ENCODE peak calls at places on chromosomes 3 and 15, in eight cellular contexts. One of them, this sample, is unnamed.

GRCh38 chr15:65980824-65981456 is 111.6 kb downstream of the RAB11A start:
- DNase-seq in stomach: peak
- DNase-seq in sigmoid colon: no peak
- DNase-seq in endothelial cell of umbilical vein: peak
- DNase-seq in Peyer's patch: no peak
- DNase-seq in K562: peak
- DNase-seq in heart left ventricle: peak
- DNase-seq in GM12878: no peak
- DNase-seq in this sample: no peak

GRCh38 chr15:70308011-70308761 is 210.5 kb upstream of the TLE3 start:
- DNase-seq in stomach: no peak
- DNase-seq in sigmoid colon: no peak
- DNase-seq in endothelial cell of umbilical vein: no peak
- DNase-seq in Peyer's patch: peak
- DNase-seq in K562: no peak
- DNase-seq in heart left ventricle: no peak
- DNase-seq in GM12878: peak
- DNase-seq in this sample: no peak

GRCh38 chr3:133490468-133491351 is 82.8 kb upstream of the CDV3 start:
- DNase-seq in stomach: no peak
- DNase-seq in sigmoid colon: no peak
- DNase-seq in endothelial cell of umbilical vein: no peak
- DNase-seq in Peyer's patch: peak
- DNase-seq in K562: no peak
- DNase-seq in heart left ventricle: no peak
- DNase-seq in GM12878: peak
- DNase-seq in this sample: no peak

GRCh38 chr3:64740232-64740631 is 52.4 kb upstream of the ADAMTS9 start:
- DNase-seq in stomach: no peak
- DNase-seq in sigmoid colon: no peak
- DNase-seq in endothelial cell of umbilical vein: peak
- DNase-seq in Peyer's patch: no peak
- DNase-seq in K562: no peak
- DNase-seq in heart left ventricle: no peak
- DNase-seq in GM12878: no peak
- DNase-seq in this sample: no peak

GRCh38 chr15:70752142-70752754 is 11.1 kb downstream of the UACA start:
- DNase-seq in stomach: no peak
- DNase-seq in sigmoid colon: no peak
- DNase-seq in endothelial cell of umbilical vein: no peak
- DNase-seq in Peyer's patch: peak
- DNase-seq in K562: no peak
- DNase-seq in heart left ventricle: peak
- DNase-seq in GM12878: no peak
- DNase-seq in this sample: no peak

GRCh38 chr3:33061782-33062181 is 35.2 kb downstream of the GLB1 start:
- DNase-seq in stomach: no peak
- DNase-seq in sigmoid colon: no peak
- DNase-seq in endothelial cell of umbilical vein: no peak
- DNase-seq in Peyer's patch: no peak
- DNase-seq in K562: no peak
- DNase-seq in heart left ventricle: no peak
- DNase-seq in GM12878: no peak
- DNase-seq in this sample: no peak

GRCh38 chr3:167716920-167717319 is 17.8 kb downstream of the PDCD10 start:
- DNase-seq in stomach: no peak
- DNase-seq in sigmoid colon: no peak
- DNase-seq in endothelial cell of umbilical vein: no peak
- DNase-seq in Peyer's patch: no peak
- DNase-seq in K562: no peak
- DNase-seq in heart left ventricle: no peak
- DNase-seq in GM12878: no peak
- DNase-seq in this sample: no peak

GRCh38 chr3:17632401-17633100 is 109.9 kb downstream of the TBC1D5 start:
- DNase-seq in stomach: no peak
- DNase-seq in sigmoid colon: no peak
- DNase-seq in endothelial cell of umbilical vein: peak
- DNase-seq in Peyer's patch: no peak
- DNase-seq in K562: peak
- DNase-seq in heart left ventricle: no peak
- DNase-seq in GM12878: no peak
- DNase-seq in this sample: no peak

GRCh38 chr15:95304116-95304873 is 1026.2 kb upstream of the NR2F2 start:
- DNase-seq in stomach: no peak
- DNase-seq in sigmoid colon: peak
- DNase-seq in endothelial cell of umbilical vein: peak
- DNase-seq in Peyer's patch: no peak
- DNase-seq in K562: no peak
- DNase-seq in heart left ventricle: peak
- DNase-seq in GM12878: no peak
- DNase-seq in this sample: no peak

DNA sequence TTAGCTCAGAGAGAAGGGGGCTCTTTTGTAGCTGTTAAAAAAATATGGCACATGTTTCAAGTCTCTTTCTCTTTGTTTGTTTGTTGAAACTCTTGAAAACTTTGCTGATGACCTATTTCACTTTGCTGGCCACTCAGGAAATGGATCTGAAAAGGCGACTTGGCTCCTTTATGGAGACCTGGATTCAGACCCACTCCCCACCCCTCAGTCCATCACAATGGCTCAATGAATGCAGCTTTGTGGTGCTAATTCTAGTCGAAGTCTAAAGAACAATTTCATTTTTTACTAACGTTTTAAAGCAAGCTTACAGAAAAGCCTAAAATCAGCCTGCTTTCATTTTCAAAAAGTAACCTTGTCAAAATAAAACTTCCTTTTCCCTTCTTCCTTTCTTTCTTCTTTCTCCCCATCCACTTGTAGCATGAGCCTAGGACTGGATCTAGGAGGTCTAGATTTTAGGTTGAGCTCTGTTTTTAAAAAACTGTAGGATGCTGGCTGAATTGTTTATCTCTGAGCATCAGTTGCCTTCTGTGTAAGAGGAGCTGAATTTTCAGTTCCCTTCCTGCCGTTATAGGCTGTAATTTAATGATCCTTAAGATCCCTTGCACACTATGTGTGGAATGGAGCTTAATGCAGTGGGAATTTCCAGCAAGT is 165.5 kb upstream of the FEZF2 start:
- DNase-seq in stomach: no peak
- DNase-seq in sigmoid colon: no peak
- DNase-seq in endothelial cell of umbilical vein: no peak
- DNase-seq in Peyer's patch: no peak
- DNase-seq in K562: no peak
- DNase-seq in heart left ventricle: no peak
- DNase-seq in GM12878: no peak
- DNase-seq in this sample: no peak
- H3K27ac ChIP-seq in stomach: no peak
- H3K27ac ChIP-seq in sigmoid colon: no peak
- H3K27ac ChIP-seq in endothelial cell of umbilical vein: no peak
- H3K27ac ChIP-seq in Peyer's patch: no peak
- H3K27ac ChIP-seq in K562: no peak
- H3K27ac ChIP-seq in heart left ventricle: no peak
- H3K27ac ChIP-seq in GM12878: no peak
- H3K27ac ChIP-seq in this sample: no peak

DNA sequence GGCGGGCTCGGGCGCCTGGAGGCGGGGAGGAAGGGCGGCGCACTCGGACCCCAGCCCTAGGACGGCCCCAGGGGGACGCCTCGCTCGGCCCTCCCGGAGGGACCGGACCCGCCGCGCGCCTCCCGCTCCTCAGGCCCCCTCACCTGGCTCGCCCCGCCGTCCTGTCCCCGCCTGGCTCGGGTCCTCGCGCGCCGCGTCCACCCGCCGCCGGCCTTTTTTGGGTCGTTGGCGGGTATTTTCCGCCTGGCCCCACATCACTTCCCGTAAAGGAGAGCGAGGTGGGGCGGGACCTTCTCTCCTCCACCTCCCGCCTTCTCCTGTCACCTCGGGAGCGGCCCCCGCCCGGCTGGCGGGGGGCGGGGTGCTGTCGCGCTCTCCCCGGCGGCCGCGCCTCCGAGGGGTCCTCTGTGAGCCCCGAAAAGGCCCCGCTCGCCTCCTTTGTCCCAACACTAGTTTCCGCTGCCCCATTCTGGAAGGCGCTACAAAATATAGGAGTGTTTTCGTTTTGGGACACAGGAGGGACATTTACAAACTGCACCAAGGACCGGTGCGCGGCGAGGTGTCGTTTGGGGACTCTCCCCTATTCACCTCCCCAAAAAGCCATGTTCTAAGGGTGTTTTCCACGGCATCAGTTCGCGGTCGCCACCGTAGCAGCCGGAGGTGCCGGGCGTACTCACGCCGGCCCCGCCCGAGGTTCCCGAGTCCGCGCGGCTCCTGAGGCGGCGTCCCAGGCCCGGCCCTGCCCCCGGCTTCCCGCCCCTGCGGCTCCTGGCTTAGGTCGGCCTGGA is at the start of gene RAB27A:
- DNase-seq in stomach: peak
- DNase-seq in sigmoid colon: peak
- DNase-seq in endothelial cell of umbilical vein: peak
- DNase-seq in Peyer's patch: peak
- DNase-seq in K562: peak
- DNase-seq in heart left ventricle: peak
- DNase-seq in GM12878: no peak
- DNase-seq in this sample: no peak
- TF ChIP-seq POLR2A in stomach: no peak
- TF ChIP-seq POLR2A in sigmoid colon: no peak
- TF ChIP-seq POLR2A in endothelial cell of umbilical vein: no peak
- TF ChIP-seq POLR2A in Peyer's patch: no peak
- TF ChIP-seq POLR2A in K562: peak
- TF ChIP-seq POLR2A in heart left ventricle: no peak
- TF ChIP-seq POLR2A in GM12878: peak
- TF ChIP-seq POLR2A in this sample: peak

DNA sequence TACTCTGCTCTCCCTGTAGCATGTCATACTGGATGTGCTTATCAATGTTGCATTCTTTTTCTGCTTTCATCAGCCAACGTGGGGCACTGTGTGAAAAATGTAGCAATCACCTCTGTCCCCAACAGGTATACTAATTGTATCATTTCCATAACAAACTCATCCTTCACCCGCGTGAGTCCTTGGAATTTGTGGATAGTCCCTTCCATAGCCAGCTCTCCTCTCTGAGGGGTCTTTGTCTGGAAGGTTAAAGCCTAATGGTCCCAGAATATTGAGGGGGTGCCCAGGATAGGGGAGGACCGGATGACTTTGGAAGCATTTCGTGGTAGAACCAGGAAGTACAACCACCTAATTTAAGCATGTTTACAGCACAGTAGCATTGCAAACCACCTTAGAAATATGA is 124.6 kb downstream of the FOXB1 start:
- DNase-seq in stomach: no peak
- DNase-seq in sigmoid colon: no peak
- DNase-seq in endothelial cell of umbilical vein: no peak
- DNase-seq in Peyer's patch: no peak
- DNase-seq in K562: no peak
- DNase-seq in heart left ventricle: no peak
- DNase-seq in GM12878: no peak
- DNase-seq in this sample: no peak
- H3K27ac ChIP-seq in stomach: no peak
- H3K27ac ChIP-seq in sigmoid colon: no peak
- H3K27ac ChIP-seq in endothelial cell of umbilical vein: no peak
- H3K27ac ChIP-seq in Peyer's patch: no peak
- H3K27ac ChIP-seq in K562: no peak
- H3K27ac ChIP-seq in heart left ventricle: no peak
- H3K27ac ChIP-seq in GM12878: no peak
- H3K27ac ChIP-seq in this sample: no peak

DNA sequence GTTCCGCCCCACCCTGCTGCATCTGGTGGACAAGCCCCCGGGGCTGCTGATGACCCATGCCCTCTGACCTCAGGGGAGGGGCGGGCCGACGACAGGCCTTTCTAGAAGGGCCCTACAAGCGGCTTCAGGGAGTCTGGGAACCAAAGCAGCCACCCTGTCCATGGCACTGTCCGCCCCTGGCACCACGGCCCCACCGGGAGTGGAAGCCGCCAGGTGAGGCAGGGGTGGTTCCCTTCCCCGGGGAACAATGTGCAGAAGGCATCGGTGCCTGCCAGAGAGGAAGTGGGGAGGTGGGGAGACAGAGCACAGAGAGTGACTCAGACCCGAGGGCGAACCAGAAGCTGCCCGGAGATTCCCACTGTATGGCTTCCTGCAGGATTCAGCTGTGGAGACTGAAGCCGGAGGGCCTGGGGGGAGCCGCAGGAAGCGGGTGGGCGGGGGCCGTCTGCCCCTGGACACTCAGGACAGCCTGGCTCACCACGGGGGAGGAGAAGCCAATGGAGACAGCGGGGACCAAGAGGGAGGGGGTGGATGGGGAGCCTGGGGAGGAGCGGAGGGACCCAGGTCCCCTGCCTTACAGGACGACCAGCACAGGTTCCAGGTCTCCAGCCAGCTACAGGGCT is 134.0 kb downstream of the TPRA1 start:
- DNase-seq in stomach: peak
- DNase-seq in sigmoid colon: peak
- DNase-seq in endothelial cell of umbilical vein: peak
- DNase-seq in Peyer's patch: no peak
- DNase-seq in K562: no peak
- DNase-seq in heart left ventricle: no peak
- DNase-seq in GM12878: no peak
- DNase-seq in this sample: no peak
- TF ChIP-seq POLR2A in stomach: no peak
- TF ChIP-seq POLR2A in sigmoid colon: no peak
- TF ChIP-seq POLR2A in endothelial cell of umbilical vein: no peak
- TF ChIP-seq POLR2A in Peyer's patch: no peak
- TF ChIP-seq POLR2A in K562: no peak
- TF ChIP-seq POLR2A in heart left ventricle: no peak
- TF ChIP-seq POLR2A in GM12878: no peak
- TF ChIP-seq POLR2A in this sample: no peak

DNA sequence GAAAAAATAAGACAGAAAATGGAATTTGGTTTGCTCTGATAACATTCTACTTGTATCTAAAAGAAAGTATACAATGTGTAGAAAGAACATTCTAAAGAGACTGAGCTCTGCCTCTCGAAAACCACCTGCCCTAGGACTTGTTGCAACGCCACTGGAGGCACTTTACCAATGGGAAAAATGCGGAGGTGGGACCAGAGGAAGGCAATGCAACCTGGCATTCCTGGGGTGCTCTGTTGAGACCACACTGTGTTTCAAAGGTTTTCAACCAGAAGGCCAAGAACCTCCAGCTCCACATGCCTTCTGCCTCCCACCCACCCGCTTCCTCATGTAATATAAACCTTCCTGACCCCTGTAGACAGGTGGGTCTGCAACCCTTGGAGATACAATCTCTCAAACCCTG is 4.5 kb downstream of the PROK2 start:
- DNase-seq in stomach: no peak
- DNase-seq in sigmoid colon: no peak
- DNase-seq in endothelial cell of umbilical vein: no peak
- DNase-seq in Peyer's patch: no peak
- DNase-seq in K562: no peak
- DNase-seq in heart left ventricle: no peak
- DNase-seq in GM12878: no peak
- DNase-seq in this sample: no peak
- H3K27ac ChIP-seq in stomach: no peak
- H3K27ac ChIP-seq in sigmoid colon: no peak
- H3K27ac ChIP-seq in endothelial cell of umbilical vein: no peak
- H3K27ac ChIP-seq in Peyer's patch: no peak
- H3K27ac ChIP-seq in K562: peak
- H3K27ac ChIP-seq in heart left ventricle: no peak
- H3K27ac ChIP-seq in GM12878: no peak
- H3K27ac ChIP-seq in this sample: no peak

This sample was measured in esophagus squamous epithelium.